ENCODE peak calls at places on chromosomes 3 and 15, in seven cellular contexts. L is heart right ventricle; G is AG04450; Z is ecto neural progenitor cell; B is AG09319; A is CD4-positive, alpha-beta T cell; U is caudate nucleus. R is an unnamed sample.

GRCh38 chr3:192106528-192106927 is 620.8 kb downstream of the FGF12 start:
- DNase-seq in L (no peak), G (no peak), Z (no peak), B (no peak), A (no peak), U (no peak), R (no peak)

GRCh38 chr3:49661281-49661680 is 12.9 kb upstream of the APEH start:
- DNase-seq in L (no peak), G (no peak), Z (no peak), B (no peak), A (no peak), U (no peak), R (no peak)

GRCh38 chr3:17469954-17470353 is 272.5 kb downstream of the TBC1D5 start:
- DNase-seq in L (no peak), G (no peak), Z (no peak), B (no peak), A (no peak), U (no peak), R (no peak)

GRCh38 chr3:71243230-71243629 is 340.3 kb downstream of the FOXP1 start:
- DNase-seq in L (no peak), G (no peak), Z (no peak), B (no peak), A (no peak), U (no peak), R (no peak)

GRCh38 chr3:182795383-182795782 is 2.1 kb downstream of the ATP11B start:
- DNase-seq in L (no peak), G (no peak), Z (no peak), B (no peak), A (peak), U (no peak), R (peak)

GRCh38 chr15:32682569-32682968 is 35.2 kb upstream of the GREM1 start:
- DNase-seq in L (no peak), G (peak), Z (no peak), B (peak), A (no peak), U (no peak), R (no peak)

GRCh38 chr3:18033581-18033980 is 291.1 kb upstream of the TBC1D5 start:
- DNase-seq in L (no peak), G (no peak), Z (no peak), B (no peak), A (no peak), U (no peak), R (no peak)

GRCh38 chr3:39141211-39141995 is 12.0 kb downstream of the CSRNP1 start:
- DNase-seq in L (peak), G (no peak), Z (no peak), B (no peak), A (no peak), U (no peak), R (no peak)

GRCh38 chr3:174440350-174440716 is 418.8 kb upstream of the NAALADL2 start:
- DNase-seq in L (peak), G (no peak), Z (no peak), B (peak), A (no peak), U (no peak), R (peak)

GRCh38 chr3:31918179-31919165 is 62.6 kb downstream of the OSBPL10 start:
- DNase-seq in L (no peak), G (no peak), Z (no peak), B (no peak), A (no peak), U (no peak), R (no peak)

GRCh38 chr3:46882377-46883015 is 5.0 kb downstream of the PTH1R start:
- DNase-seq in L (no peak), G (no peak), Z (peak), B (no peak), A (no peak), U (no peak), R (no peak)

GRCh38 chr3:12472796-12473195 is 11.5 kb upstream of the TSEN2 start:
- DNase-seq in L (no peak), G (no peak), Z (no peak), B (no peak), A (no peak), U (no peak), R (no peak)

GRCh38 chr3:20072422-20072821 is 32.2 kb downstream of the KAT2B start:
- DNase-seq in L (no peak), G (no peak), Z (no peak), B (no peak), A (no peak), U (peak), R (no peak)

GRCh38 chr3:142645236-142645793 is 49.1 kb downstream of the PLS1 start:
- DNase-seq in L (no peak), G (no peak), Z (no peak), B (no peak), A (no peak), U (no peak), R (no peak)

GRCh38 chr15:70186152-70186551 is 88.4 kb upstream of the TLE3 start:
- DNase-seq in L (no peak), G (no peak), Z (no peak), B (no peak), A (no peak), U (no peak), R (no peak)

GRCh38 chr3:16084887-16085286 is 89.6 kb upstream of the GALNT15 start:
- DNase-seq in L (no peak), G (no peak), Z (no peak), B (no peak), A (no peak), U (no peak), R (no peak)

GRCh38 chr3:181311186-181311585 is 321.6 kb upstream of the DNAJC19 start:
- DNase-seq in L (no peak), G (no peak), Z (no peak), B (no peak), A (no peak), U (no peak), R (no peak)

GRCh38 chr3:124811441-124811840 is 75.7 kb downstream of the ITGB5 start:
- DNase-seq in L (peak), G (no peak), Z (no peak), B (no peak), A (no peak), U (no peak), R (no peak)

GRCh38 chr15:92413511-92413910 is 19.8 kb downstream of the ST8SIA2 start:
- DNase-seq in L (no peak), G (no peak), Z (peak), B (no peak), A (no peak), U (no peak), R (no peak)

GRCh38 chr15:29596266-29596665 is 226.0 kb downstream of the TJP1 start:
- DNase-seq in L (no peak), G (no peak), Z (no peak), B (no peak), A (no peak), U (no peak), R (no peak)

GRCh38 chr3:30174357-30174756 is 432.0 kb upstream of the TGFBR2 start:
- DNase-seq in L (no peak), G (no peak), Z (no peak), B (no peak), A (no peak), U (no peak), R (no peak)

GRCh38 chr15:70014860-70015490 is 82.7 kb downstream of the TLE3 start:
- DNase-seq in L (no peak), G (no peak), Z (peak), B (no peak), A (no peak), U (no peak), R (no peak)

GRCh38 chr3:53816430-53816829 is 29.8 kb downstream of the CHDH start:
- DNase-seq in L (no peak), G (no peak), Z (no peak), B (no peak), A (no peak), U (peak), R (no peak)

GRCh38 chr3:172454180-172454579 is 5.9 kb upstream of the GHSR start:
- DNase-seq in L (no peak), G (no peak), Z (no peak), B (no peak), A (no peak), U (no peak), R (no peak)

GRCh38 chr15:74815121-74815933 is 2.7 kb downstream of the LMAN1L start:
- DNase-seq in L (no peak), G (no peak), Z (no peak), B (no peak), A (no peak), U (no peak), R (no peak)

GRCh38 chr3:20511863-20512262 is 325.9 kb upstream of the SGO1 start:
- DNase-seq in L (peak), G (peak), Z (peak), B (peak), A (no peak), U (no peak), R (no peak)

GRCh38 chr3:140724856-140725812 is 47.3 kb downstream of the TRIM42 start:
- DNase-seq in L (no peak), G (no peak), Z (no peak), B (no peak), A (no peak), U (no peak), R (no peak)

GRCh38 chr3:158395421-158395820 is 175.6 kb upstream of the MLF1 start:
- DNase-seq in L (no peak), G (no peak), Z (no peak), B (no peak), A (no peak), U (no peak), R (no peak)

GRCh38 chr15:85711590-85712192 is 83.0 kb downstream of the KLHL25 start:
- DNase-seq in L (no peak), G (no peak), Z (no peak), B (no peak), A (no peak), U (no peak), R (no peak)

GRCh38 chr15:95162967-95163531 is 931.7 kb downstream of the MCTP2 start:
- DNase-seq in L (no peak), G (peak), Z (no peak), B (peak), A (no peak), U (no peak), R (no peak)

GRCh38 chr3:141414141-141414689 is 45.9 kb downstream of the ZBTB38 start:
- DNase-seq in L (peak), G (no peak), Z (no peak), B (peak), A (no peak), U (no peak), R (no peak)

GRCh38 chr3:194592798-194593752 is 40.1 kb downstream of the TMEM44 start:
- DNase-seq in L (no peak), G (peak), Z (no peak), B (peak), A (no peak), U (no peak), R (peak)

GRCh38 chr3:182201769-182202168 is 490.0 kb downstream of the SOX2 start:
- DNase-seq in L (no peak), G (no peak), Z (no peak), B (no peak), A (no peak), U (no peak), R (no peak)

GRCh38 chr15:68054658-68055223 is 626 bp downstream of the PIAS1 start:
- DNase-seq in L (peak), G (no peak), Z (peak), B (no peak), A (no peak), U (no peak), R (no peak)

GRCh38 chr15:66789029-66790025 is 87.3 kb downstream of the SMAD6 start:
- DNase-seq in L (no peak), G (peak), Z (peak), B (peak), A (no peak), U (no peak), R (no peak)

GRCh38 chr15:69035205-69035917 is 20.9 kb downstream of the NOX5 start:
- DNase-seq in L (no peak), G (no peak), Z (peak), B (no peak), A (no peak), U (no peak), R (no peak)

GRCh38 chr15:79608041-79608440 is 175.9 kb downstream of the MINAR1 start:
- DNase-seq in L (no peak), G (no peak), Z (no peak), B (no peak), A (no peak), U (no peak), R (no peak)

GRCh38 chr3:25259871-25260270 is 168.2 kb upstream of the RARB start:
- DNase-seq in L (no peak), G (no peak), Z (no peak), B (no peak), A (no peak), U (no peak), R (no peak)

GRCh38 chr3:153209596-153209995 is 47.6 kb downstream of the RAP2B start:
- DNase-seq in L (peak), G (no peak), Z (no peak), B (no peak), A (no peak), U (no peak), R (no peak)

R was measured in SK-N-MC.